ENCODE peak calls at places on chromosomes 13 and 19, in five cellular contexts. G is body of pancreas, A is mucosa of descending colon, M is left ventricle myocardium inferior, U is A673. W is an unnamed sample. For H3K4me1, the result is how much of the 10 kb centered on the place peaks cover.

GRCh38 chr19:1673645-1674292 is 21.4 kb upstream of the TCF3 start:
- DNase-seq in G (peak), A (no peak), M (no peak), U (no peak), W (no peak)

GRCh38 chr19:49691243-49692101 is 556 bp downstream of the CPT1C start:
- DNase-seq in G (no peak), A (no peak), M (peak), U (peak), W (no peak)

GRCh38 chr13:99199541-99200432 is 867 bp upstream of the UBAC2 start:
- DNase-seq in G (peak), A (no peak), M (no peak), U (no peak), W (no peak)

GRCh38 chr13:26300140-26300539 is 46.2 kb downstream of the CDK8 start:
- DNase-seq in G (no peak), A (no peak), M (no peak), U (peak), W (no peak)

GRCh38 chr13:33348366-33348765 is 62.8 kb upstream of the STARD13 start:
- DNase-seq in G (no peak), A (no peak), M (no peak), U (no peak), W (no peak)

GRCh38 chr13:107864543-107865460 is 350.5 kb downstream of the LIG4 start:
- DNase-seq in G (peak), A (no peak), M (no peak), U (peak), W (no peak)

GRCh38 chr13:76474356-76474755 is 411.8 kb downstream of the KCTD12 start:
- DNase-seq in G (no peak), A (no peak), M (no peak), U (no peak), W (no peak)

GRCh38 chr13:46404732-46405097 is 17.7 kb upstream of the RUBCNL start:
- DNase-seq in G (no peak), A (no peak), M (no peak), U (no peak), W (no peak)

GRCh38 chr19:54426291-54426918 is 11.1 kb downstream of the TTYH1 start:
- DNase-seq in G (no peak), A (no peak), M (no peak), U (no peak), W (no peak)

GRCh38 chr13:111572956-111573355 is 252.5 kb downstream of the TEX29 start:
- DNase-seq in G (peak), A (peak), M (no peak), U (no peak), W (no peak)

GRCh38 chr13:83498486-83499190 is 383.6 kb downstream of the SLITRK1 start:
- DNase-seq in G (no peak), A (no peak), M (no peak), U (peak), W (no peak)

GRCh38 chr19:49042177-49042576 is 1.5 kb upstream of the CGB5 start:
- DNase-seq in G (no peak), A (no peak), M (no peak), U (no peak), W (no peak)

GRCh38 chr19:3366104-3366760 is at the start of gene NFIC:
- DNase-seq in G (peak), A (peak), M (peak), U (peak), W (peak)

GRCh38 chr13:98598043-98598442 is 21.1 kb upstream of the STK24 start:
- DNase-seq in G (no peak), A (no peak), M (no peak), U (peak), W (no peak)

GRCh38 chr19:51127032-51127431 is 2.3 kb downstream of the SIGLEC9 start:
- DNase-seq in G (no peak), A (peak), M (no peak), U (no peak), W (peak)

GRCh38 chr13:112697756-112698655 is 8.2 kb downstream of the ATP11A start:
- DNase-seq in G (no peak), A (no peak), M (no peak), U (no peak), W (no peak)

GRCh38 chr19:33235269-33235995 is 9.8 kb upstream of the SLC7A10 start:
- DNase-seq in G (peak), A (peak), M (peak), U (peak), W (peak)

GRCh38 chr19:47013041-47013517 is 6.6 kb upstream of the NPAS1 start:
- DNase-seq in G (peak), A (peak), M (peak), U (peak), W (peak)

GRCh38 chr19:32041681-32042292 is 303.6 kb upstream of the ZNF507 start:
- DNase-seq in G (peak), A (peak), M (peak), U (peak), W (peak)

GRCh38 chr13:105638446-105638845 is 897.0 kb downstream of the EFNB2 start:
- DNase-seq in G (no peak), A (no peak), M (no peak), U (no peak), W (no peak)

GRCh38 chr13:66216723-66217122 is 1013.4 kb downstream of the PCDH9 start:
- DNase-seq in G (no peak), A (no peak), M (no peak), U (no peak), W (no peak)

GRCh38 chr13:34349091-34349722 is 531.3 kb downstream of the RFC3 start:
- DNase-seq in G (peak), A (no peak), M (peak), U (no peak), W (no peak)

GRCh38 chr13:73938375-73939070 is 195.7 kb downstream of the KLF12 start:
- DNase-seq in G (no peak), A (no peak), M (no peak), U (peak), W (no peak)

GRCh38 chr19:27775395-27775794 is 1437.6 kb downstream of the UQCRFS1 start:
- DNase-seq in G (no peak), A (no peak), M (no peak), U (peak), W (no peak)

GRCh38 chr13:34864650-34865049 is 77.4 kb upstream of the NBEA start:
- DNase-seq in G (no peak), A (no peak), M (no peak), U (no peak), W (no peak)

GRCh38 chr19:7564866-7565265 is 29.3 kb downstream of the PNPLA6 start:
- DNase-seq in G (no peak), A (no peak), M (no peak), U (no peak), W (no peak)

GRCh38 chr13:99062593-99062992 is 84.7 kb upstream of the DOCK9 start:
- DNase-seq in G (no peak), A (no peak), M (peak), U (peak), W (no peak)

GRCh38 chr19:48484247-48484893 is 15.2 kb downstream of the CYTH2 start:
- DNase-seq in G (no peak), A (no peak), M (no peak), U (no peak), W (no peak)

GRCh38 chr19:17582613-17583012 is 27.2 kb downstream of the COLGALT1 start:
- DNase-seq in G (no peak), A (no peak), M (no peak), U (no peak), W (no peak)

GRCh38 chr19:48961051-48961649 is 4.0 kb upstream of the FTL start:
- DNase-seq in G (no peak), A (peak), M (no peak), U (no peak), W (no peak)

GRCh38 chr19:18427080-18427751 is 8.0 kb downstream of the SSBP4 start:
- DNase-seq in G (no peak), A (no peak), M (no peak), U (no peak), W (no peak)

GRCh38 chr19:37309834-37310575 is 60.9 kb upstream of the ZNF527 start:
- DNase-seq in G (no peak), A (no peak), M (no peak), U (no peak), W (no peak)
- TF ChIP-seq CTCF in G (no peak), A (no peak), M (no peak), U (peak), W (no peak)

DNA sequence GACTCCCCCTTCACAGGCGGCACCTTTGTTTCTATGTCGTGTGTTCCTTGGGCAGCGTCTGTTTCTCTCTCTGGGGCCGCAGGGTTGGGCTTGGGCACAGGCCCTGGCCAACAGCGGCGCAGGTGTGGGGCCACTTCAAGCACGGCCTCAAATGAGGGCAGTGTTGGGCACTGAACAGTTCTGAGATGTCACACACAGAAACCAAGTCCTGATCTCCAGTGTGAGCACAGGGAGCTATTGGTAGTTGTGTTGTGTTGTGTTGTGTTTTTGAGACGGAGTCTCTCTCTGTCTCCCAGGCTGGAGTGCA is 42.7 kb downstream of the GATAD2A start:
- DNase-seq in G (peak), A (peak), M (no peak), U (no peak), W (peak)
- H3K4me1 ChIP-seq in G (under half), A (under half), M (half or more), U (under half), W (half or more)

DNA sequence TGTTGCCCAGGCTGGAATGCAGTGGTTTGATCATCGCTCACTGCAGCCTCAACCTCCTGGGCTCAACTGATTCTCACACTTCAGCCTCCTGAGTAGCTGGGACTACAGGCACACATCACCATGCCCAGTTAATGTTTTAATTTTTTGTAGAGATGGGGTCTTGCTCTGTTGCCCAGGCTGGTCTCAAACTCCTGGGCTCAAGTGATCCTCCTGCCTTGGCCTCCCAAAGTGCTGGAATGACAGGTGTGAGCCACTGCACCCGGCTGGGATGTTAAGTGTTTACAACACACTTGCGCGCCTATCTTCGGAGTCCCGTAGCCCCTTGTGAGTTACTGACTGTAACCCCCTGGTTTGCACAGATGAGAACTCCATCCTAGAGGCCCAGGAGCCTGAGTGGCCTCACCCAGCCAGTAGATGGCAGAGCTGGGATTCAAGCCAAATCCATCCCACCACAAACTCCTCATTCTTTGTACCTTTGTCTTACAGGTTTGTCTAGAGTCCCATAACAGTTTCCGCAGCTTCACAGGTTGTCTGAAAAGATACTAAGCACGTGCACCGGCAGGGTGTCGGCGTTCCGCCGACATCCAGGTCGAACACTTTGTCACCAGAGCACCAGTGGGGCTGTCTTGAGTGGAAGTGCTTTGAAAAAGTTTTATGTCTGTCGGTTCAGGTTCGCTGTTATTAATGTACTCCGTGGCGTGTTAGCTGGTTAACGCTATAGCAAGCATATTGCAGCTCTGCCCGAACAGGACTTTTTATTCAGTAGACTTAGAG is 14.7 kb downstream of the MAG start:
- DNase-seq in G (no peak), A (no peak), M (no peak), U (peak), W (no peak)
- TF ChIP-seq CTCF in G (no peak), A (no peak), M (no peak), U (peak), W (peak)

GRCh38 chr19:43780706-43781525 is at the start of gene KCNN4:
- DNase-seq in G (no peak), A (peak), M (no peak), U (no peak), W (peak)

GRCh38 chr19:43781630-43782310 is 997 bp upstream of the KCNN4 start:
- DNase-seq in G (no peak), A (no peak), M (no peak), U (no peak), W (no peak)

GRCh38 chr19:43778651-43779050 is 2.1 kb downstream of the KCNN4 start:
- DNase-seq in G (no peak), A (no peak), M (no peak), U (no peak), W (no peak)

GRCh38 chr19:43779147-43779819 is 1.5 kb downstream of the KCNN4 start:
- DNase-seq in G (peak), A (peak), M (peak), U (no peak), W (peak)

DNA sequence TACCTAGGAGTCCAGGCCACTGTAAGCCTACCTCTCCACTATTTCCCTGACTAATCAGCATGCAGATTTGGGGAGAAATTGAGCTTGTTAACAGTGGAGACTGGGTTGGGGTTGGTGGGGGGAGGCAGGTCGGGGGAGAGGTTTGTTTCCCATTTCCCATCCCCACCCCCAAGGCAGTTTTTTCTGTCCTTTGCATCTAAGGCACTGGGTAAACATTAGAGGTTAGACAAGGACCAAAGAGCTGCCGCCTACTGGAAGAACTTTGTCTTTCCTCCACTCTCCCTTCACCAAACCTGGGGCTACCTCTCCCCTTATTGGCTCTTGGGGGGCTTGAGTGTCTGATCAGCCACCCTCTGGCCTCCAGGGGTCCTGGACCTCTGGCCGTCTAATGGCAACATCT is 953 bp downstream of the KCNN4 start:
- DNase-seq in G (no peak), A (no peak), M (no peak), U (no peak), W (no peak)
- H3K4me1 ChIP-seq in G (under half), A (under half), M (under half), U (under half), W (under half)